ENCODE peak calls at places on chromosomes 2 and 18, in six cellular contexts. X is fibroblast of mammary gland, S is neural crest cell, K is upper lobe of left lung, G is astrocyte of the spinal cord, Z is uterus. U is an unnamed sample.

GRCh38 chr2:151757861-151758260 is 23.6 kb upstream of the NEB start:
- DNase-seq in X (peak), S (no peak), K (no peak), G (no peak), Z (no peak), U (no peak)

GRCh38 chr2:145184741-145185671 is 665.1 kb upstream of the ZEB2 start:
- DNase-seq in X (peak), S (no peak), K (no peak), G (peak), Z (no peak), U (peak)

GRCh38 chr2:105180491-105180972 is 61.0 kb upstream of the GPR45 start:
- DNase-seq in X (no peak), S (no peak), K (peak), G (no peak), Z (no peak), U (no peak)

GRCh38 chr2:102433973-102434654 is 11.2 kb downstream of the IL18RAP start:
- DNase-seq in X (no peak), S (no peak), K (no peak), G (no peak), Z (no peak), U (no peak)

GRCh38 chr18:46423226-46423805 is 233.7 kb downstream of the LOXHD1 start:
- DNase-seq in X (no peak), S (no peak), K (no peak), G (no peak), Z (no peak), U (no peak)

GRCh38 chr2:40653829-40654228 is 201.9 kb upstream of the SLC8A1 start:
- DNase-seq in X (peak), S (no peak), K (no peak), G (no peak), Z (no peak), U (peak)

GRCh38 chr2:23465982-23466381 is 81.0 kb downstream of the KLHL29 start:
- DNase-seq in X (no peak), S (no peak), K (no peak), G (no peak), Z (no peak), U (no peak)

GRCh38 chr18:76529433-76529811 is 34.4 kb upstream of the ZNF516 start:
- DNase-seq in X (no peak), S (no peak), K (peak), G (no peak), Z (no peak), U (no peak)

GRCh38 chr2:33134764-33135560 is 188.2 kb downstream of the LTBP1 start:
- DNase-seq in X (no peak), S (no peak), K (no peak), G (no peak), Z (no peak), U (peak)

DNA sequence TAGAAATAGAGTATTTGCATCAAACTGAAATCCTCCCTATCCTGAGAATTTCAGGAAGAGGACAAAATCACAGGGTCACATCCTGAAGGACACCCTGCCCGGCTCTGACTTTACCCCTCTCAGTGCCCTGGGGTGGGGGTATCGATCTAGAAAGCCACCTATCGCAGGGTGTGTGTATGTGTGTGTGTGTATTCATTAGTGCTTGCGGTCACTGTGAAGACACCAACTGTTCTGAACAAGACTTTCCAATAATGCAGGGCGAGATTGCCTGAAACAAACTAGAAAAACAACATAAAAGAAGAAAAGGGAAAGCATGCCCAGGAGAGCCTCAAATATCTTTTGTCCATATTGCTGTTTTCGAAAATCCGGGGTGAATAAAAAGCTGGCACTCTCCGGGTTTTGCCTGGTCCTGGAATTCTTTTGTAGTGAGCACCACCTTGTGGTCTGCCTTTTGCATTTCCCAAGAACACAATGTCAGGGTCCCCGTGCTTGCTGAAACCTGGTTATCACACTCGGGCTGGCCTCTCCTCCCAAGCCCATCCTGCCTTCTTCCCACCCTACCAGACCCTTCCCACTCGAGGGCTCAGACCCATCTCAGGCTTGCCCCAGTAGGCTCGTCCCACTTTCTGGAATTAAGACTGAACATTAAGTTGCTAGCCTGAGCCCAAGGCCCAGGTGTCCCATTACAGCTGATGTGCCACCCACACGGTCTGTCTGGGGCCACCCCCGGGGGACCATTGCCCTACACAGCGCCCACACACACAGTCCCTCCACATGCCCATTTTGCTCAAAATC is 25.0 kb upstream of the COPS8 start:
- DNase-seq in X (peak), S (peak), K (no peak), G (peak), Z (peak), U (peak)
- TF ChIP-seq CTCF in X (peak), S (peak), K (peak), G (peak), Z (peak), U (peak)

GRCh38 chr2:31049264-31049663 is 89.0 kb downstream of the GALNT14 start:
- DNase-seq in X (no peak), S (no peak), K (no peak), G (no peak), Z (no peak), U (no peak)
- TF ChIP-seq CTCF in X (no peak), S (no peak), K (no peak), G (no peak), Z (no peak), U (no peak)

DNA sequence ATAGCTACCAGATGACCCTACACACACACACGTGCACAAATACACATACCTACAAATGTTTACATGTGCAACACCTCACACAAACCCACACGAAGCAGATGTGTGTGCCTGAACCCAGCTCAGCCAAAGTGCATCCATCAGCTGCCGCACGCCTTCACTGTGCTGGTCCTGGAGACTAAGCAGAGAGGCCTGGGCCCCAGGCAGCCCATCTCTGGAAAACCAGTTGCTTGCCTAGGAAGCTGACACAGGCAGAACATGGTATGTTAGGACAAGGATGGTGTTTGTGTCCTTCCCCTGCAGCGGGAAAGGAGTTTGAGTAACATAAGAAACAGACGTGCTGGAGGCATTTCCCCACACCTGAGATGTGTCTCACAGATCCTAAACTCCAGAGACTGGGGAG is 86.7 kb downstream of the SEPTIN10 start:
- DNase-seq in X (no peak), S (no peak), K (no peak), G (no peak), Z (no peak), U (no peak)
- TF ChIP-seq CTCF in X (no peak), S (no peak), K (no peak), G (no peak), Z (no peak), U (no peak)

GRCh38 chr2:134586289-134586980 is 132.4 kb downstream of the TMEM163 start:
- DNase-seq in X (no peak), S (no peak), K (no peak), G (no peak), Z (no peak), U (no peak)

GRCh38 chr2:134583462-134583861 is 135.3 kb downstream of the TMEM163 start:
- DNase-seq in X (no peak), S (no peak), K (no peak), G (no peak), Z (no peak), U (no peak)

GRCh38 chr2:134583997-134584520 is 134.7 kb downstream of the TMEM163 start:
- DNase-seq in X (no peak), S (no peak), K (no peak), G (no peak), Z (no peak), U (no peak)

GRCh38 chr2:134582547-134582899 is 136.3 kb downstream of the TMEM163 start:
- DNase-seq in X (no peak), S (no peak), K (no peak), G (no peak), Z (no peak), U (no peak)

DNA sequence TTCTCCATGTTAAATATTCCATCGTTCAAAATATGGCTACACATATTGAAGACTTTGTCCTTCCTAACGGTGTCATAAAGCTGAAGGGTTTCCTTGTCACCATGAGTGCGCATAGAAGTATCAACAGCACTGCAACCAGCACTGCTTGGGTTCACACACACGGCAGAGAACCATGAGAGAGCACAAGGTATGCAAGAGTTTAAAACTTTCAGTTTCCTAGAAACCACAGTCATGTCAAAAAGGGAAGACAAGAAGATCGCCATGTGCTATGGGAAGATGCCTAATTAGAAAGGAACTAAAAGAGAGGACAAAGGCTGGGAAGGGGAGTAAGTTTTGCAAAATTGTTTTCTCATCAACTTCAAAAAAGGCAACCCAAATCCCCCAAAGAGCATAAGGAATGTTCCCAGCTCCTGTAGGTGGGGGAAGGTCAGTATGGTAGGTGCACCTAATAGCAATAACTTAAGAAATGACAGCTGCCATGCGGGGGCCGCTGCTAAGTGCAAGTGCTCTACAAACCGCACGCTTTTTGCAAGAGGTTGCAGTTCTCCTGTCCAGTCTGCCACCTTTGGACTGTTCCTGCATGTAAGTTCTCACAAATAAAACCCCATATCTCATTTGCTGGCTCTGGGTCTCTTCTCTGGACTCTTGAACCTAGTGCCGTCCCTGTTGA is 136.8 kb downstream of the TMEM163 start:
- DNase-seq in X (no peak), S (no peak), K (no peak), G (no peak), Z (no peak), U (no peak)
- TF ChIP-seq CTCF in X (no peak), S (no peak), K (no peak), G (no peak), Z (no peak), U (no peak)

DNA sequence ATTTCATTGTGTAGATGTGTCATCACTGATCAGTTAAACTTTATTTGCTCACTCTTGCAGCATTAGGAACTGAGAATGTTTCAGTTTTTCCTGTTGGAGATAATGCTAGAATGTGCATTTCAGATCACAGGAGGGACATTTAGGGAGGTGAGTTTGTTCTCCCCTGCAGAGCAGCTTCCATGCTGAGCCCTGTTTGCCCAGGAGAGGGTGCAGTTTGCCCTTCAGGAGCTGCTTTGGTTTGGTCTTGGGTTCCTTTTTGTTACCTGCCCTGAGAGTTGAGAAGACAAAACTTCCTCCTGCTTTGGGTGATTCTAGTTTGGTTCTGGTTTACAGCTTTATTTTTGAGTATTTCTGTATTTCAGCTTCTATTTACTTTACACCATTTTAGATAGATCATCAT is 49.9 kb downstream of the DGKD start:
- DNase-seq in X (peak), S (no peak), K (no peak), G (peak), Z (no peak), U (peak)
- TF ChIP-seq CTCF in X (peak), S (peak), K (peak), G (peak), Z (no peak), U (peak)

GRCh38 chr18:42459873-42460272 is 504.8 kb downstream of the PIK3C3 start:
- DNase-seq in X (no peak), S (no peak), K (no peak), G (no peak), Z (no peak), U (no peak)

GRCh38 chr18:42458226-42458625 is 503.2 kb downstream of the PIK3C3 start:
- DNase-seq in X (no peak), S (no peak), K (no peak), G (no peak), Z (no peak), U (no peak)
- TF ChIP-seq CTCF in X (no peak), S (no peak), K (no peak), G (no peak), Z (no peak), U (no peak)

DNA sequence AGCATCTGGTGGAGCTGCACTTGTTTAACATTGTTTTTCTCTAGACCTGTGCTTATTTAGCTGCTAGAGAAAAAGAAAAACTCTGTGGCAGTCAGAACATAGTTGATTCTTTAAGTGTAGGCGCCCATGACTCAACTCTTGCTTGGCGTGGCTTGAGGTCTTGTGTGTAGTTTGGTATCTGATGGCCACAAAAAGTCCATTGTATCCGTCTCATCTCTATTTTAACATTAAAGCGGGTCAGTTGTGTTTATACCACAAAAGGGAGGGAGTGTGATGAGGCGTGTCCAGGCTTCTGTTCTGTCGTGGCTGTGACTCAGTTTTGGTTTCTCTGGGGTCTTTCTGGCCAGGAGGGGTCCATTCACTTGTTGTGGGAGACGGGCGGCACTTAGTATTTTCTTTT is 24.2 kb upstream of the UGT1A8 start:
- DNase-seq in X (no peak), S (no peak), K (no peak), G (no peak), Z (no peak), U (no peak)
- TF ChIP-seq CTCF in X (no peak), S (no peak), K (no peak), G (no peak), Z (no peak), U (no peak)

GRCh38 chr2:42928692-42929576 is 136.6 kb upstream of the HAAO start:
- DNase-seq in X (peak), S (peak), K (no peak), G (no peak), Z (no peak), U (no peak)
- TF ChIP-seq CTCF in X (peak), S (peak), K (no peak), G (peak), Z (peak), U (peak)